ENCODE peak calls at places on chromosomes 11 and 22, in nine cellular contexts. I, X, U, T, Z, P, R, C and Y are unnamed samples.

GRCh38 chr11:48001438-48002021 is 21.2 kb downstream of the PTPRJ start:
- DNase-seq in R (no peak), T (peak), P (no peak), C (no peak), Z (no peak), X (no peak), U (peak), I (no peak), Y (peak)

GRCh38 chr11:121801796-121802195 is 314.2 kb downstream of the BLID start:
- DNase-seq in I (no peak), P (no peak), Z (no peak), C (no peak), R (no peak), T (no peak), X (no peak), U (no peak), Y (no peak)

GRCh38 chr22:43147821-43148220 is 3.5 kb upstream of the TSPO start:
- DNase-seq in Z (no peak), R (no peak), X (peak), C (no peak), U (no peak), T (no peak), I (no peak), P (no peak), Y (peak)

GRCh38 chr11:69641681-69642548 is 959 bp downstream of the CCND1 start:
- DNase-seq in R (no peak), U (peak), T (peak), P (no peak), Z (no peak), I (no peak), X (no peak), C (no peak), Y (no peak)

GRCh38 chr11:65386307-65387081 is at the start of gene FRMD8:
- DNase-seq in X (peak), Z (peak), U (peak), C (peak), P (peak), I (peak), R (peak), T (peak), Y (peak)

GRCh38 chr22:21587803-21588611 is 20.5 kb downstream of the UBE2L3 start:
- DNase-seq in I (no peak), U (peak), C (peak), X (no peak), R (no peak), Z (no peak), P (peak), T (peak), Y (peak)

GRCh38 chr11:70501026-70501901 is 102.9 kb downstream of the CTTN start:
- DNase-seq in R (no peak), T (peak), U (no peak), X (peak), C (no peak), P (no peak), I (no peak), Z (no peak), Y (no peak)

GRCh38 chr11:86486261-86487030 is 111.8 kb downstream of the CCDC81 start:
- DNase-seq in P (no peak), R (peak), I (no peak), T (no peak), Z (no peak), X (no peak), U (no peak), C (no peak), Y (no peak)

GRCh38 chr11:84103096-84103495 is 816.9 kb upstream of the CCDC90B start:
- DNase-seq in I (no peak), U (no peak), P (no peak), T (no peak), X (no peak), Z (no peak), R (no peak), C (no peak), Y (no peak)

GRCh38 chr11:75204685-75205667 is 35.6 kb upstream of the TPBGL start:
- DNase-seq in P (peak), X (peak), C (peak), U (peak), T (peak), Z (peak), I (peak), R (peak), Y (peak)

GRCh38 chr11:37502202-37502601 is 904.2 kb upstream of the RAG2 start:
- DNase-seq in C (no peak), U (peak), T (peak), I (no peak), X (no peak), R (no peak), Z (no peak), P (no peak), Y (no peak)

GRCh38 chr22:38180841-38181452 is 683 bp downstream of the PLA2G6 start:
- DNase-seq in I (peak), P (no peak), Z (no peak), R (peak), C (peak), T (no peak), U (no peak), X (peak), Y (peak)

GRCh38 chr11:36240746-36241295 is 48.4 kb downstream of the COMMD9 start:
- DNase-seq in T (no peak), P (no peak), I (no peak), R (no peak), C (no peak), U (no peak), X (no peak), Z (no peak), Y (no peak)

GRCh38 chr11:17256512-17256911 is 20.0 kb upstream of the NUCB2 start:
- DNase-seq in T (peak), Z (no peak), I (no peak), R (no peak), P (no peak), U (peak), X (no peak), C (no peak), Y (no peak)

GRCh38 chr11:36265793-36266628 is 23.2 kb downstream of the COMMD9 start:
- DNase-seq in C (peak), Z (no peak), U (peak), I (no peak), X (peak), P (peak), R (no peak), T (peak), Y (peak)

GRCh38 chr11:64796047-64796756 is 6.8 kb downstream of the MAP4K2 start:
- DNase-seq in I (no peak), Z (no peak), C (no peak), X (peak), R (no peak), U (no peak), T (no peak), P (no peak), Y (no peak)

GRCh38 chr22:20630873-20631617 is 123.6 kb downstream of the MED15 start:
- DNase-seq in X (no peak), T (no peak), Z (no peak), I (no peak), U (no peak), P (no peak), C (no peak), R (no peak), Y (no peak)

GRCh38 chr22:20464096-20464614 is 26.5 kb upstream of the SCARF2 start:
- DNase-seq in T (no peak), C (no peak), Z (no peak), P (peak), U (no peak), I (no peak), R (no peak), X (no peak), Y (peak)

GRCh38 chr22:16804882-16805281 is 20.3 kb downstream of the XKR3 start:
- DNase-seq in C (no peak), R (no peak), U (no peak), T (no peak), Z (no peak), P (no peak), I (no peak), X (no peak), Y (peak)

GRCh38 chr11:4064278-4064955 is 30.2 kb upstream of the RRM1 start:
- DNase-seq in T (no peak), X (no peak), U (no peak), Z (no peak), C (no peak), R (no peak), I (no peak), P (no peak), Y (no peak)
- TF ChIP-seq CTCF in T (no peak), X (no peak), U (no peak), Z (no peak), C (no peak), R (no peak), I (no peak), P (no peak), Y (no peak)

DNA sequence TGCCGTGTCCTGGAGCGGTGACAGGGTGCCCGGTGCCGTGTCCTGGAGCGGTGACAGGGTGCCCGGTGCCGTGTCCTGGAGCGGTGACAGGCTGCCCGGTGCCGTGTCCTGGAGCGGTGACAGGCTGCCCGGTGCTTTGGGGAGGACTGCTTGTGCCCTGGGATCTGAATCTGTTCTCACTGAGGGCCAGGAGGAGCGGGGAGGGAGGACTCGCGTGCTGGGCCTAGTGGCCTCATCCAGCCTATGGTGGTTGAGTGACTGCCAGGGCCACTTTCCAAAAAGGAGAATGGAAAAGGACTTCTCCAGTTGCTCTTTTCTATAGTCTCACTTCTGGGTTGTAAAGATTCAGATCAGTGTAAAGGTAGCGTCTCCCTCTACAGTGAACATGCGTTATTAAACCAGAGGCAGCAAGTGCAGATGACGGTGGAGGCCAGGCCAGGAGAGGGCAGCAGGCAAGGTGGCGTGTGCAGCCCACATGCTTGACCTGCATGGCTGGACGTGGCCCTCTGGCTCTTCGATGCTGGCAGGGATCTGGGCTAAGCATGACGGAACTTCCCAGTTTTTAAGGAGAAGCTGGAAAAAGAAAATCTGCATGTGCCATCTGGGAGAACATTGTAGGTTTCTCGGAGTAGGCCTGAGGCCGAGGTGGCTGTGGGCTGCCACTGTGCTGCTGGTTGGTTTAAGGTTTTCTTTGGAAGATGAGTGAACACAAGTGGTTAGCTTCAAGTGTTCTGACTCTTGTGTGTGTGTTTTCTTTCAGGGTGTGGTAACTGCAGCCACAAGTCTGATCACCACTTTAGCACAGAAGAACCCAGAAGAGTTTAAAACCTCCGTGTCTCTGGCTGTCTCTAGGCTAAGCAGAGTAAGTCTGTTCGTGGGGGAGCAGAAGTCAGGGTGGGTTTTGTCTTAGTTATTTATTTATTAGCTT is 55.0 kb downstream of the AP2A2 start:
- DNase-seq in C (peak), Z (no peak), T (peak), X (no peak), I (no peak), P (no peak), U (peak), R (no peak), Y (no peak)
- TF ChIP-seq CTCF in C (no peak), Z (no peak), T (peak), X (peak), I (peak), P (no peak), U (peak), R (no peak), Y (no peak)

GRCh38 chr11:66638177-66639065 is at the start of gene RBM4:
- DNase-seq in U (peak), P (peak), I (peak), T (peak), Z (peak), C (peak), R (peak), X (peak), Y (peak)
- TF ChIP-seq CTCF in U (peak), P (no peak), I (no peak), T (peak), Z (no peak), C (no peak), R (no peak), X (no peak), Y (peak)

GRCh38 chr11:130037881-130038601 is 31.7 kb upstream of the APLP2 start:
- DNase-seq in T (no peak), R (no peak), X (no peak), Z (no peak), U (peak), I (no peak), P (no peak), C (no peak), Y (peak)
- TF ChIP-seq CTCF in T (no peak), R (no peak), X (no peak), Z (no peak), U (no peak), I (no peak), P (no peak), C (no peak), Y (peak)

GRCh38 chr11:108664241-108664640 is 628 bp upstream of the DDX10 start:
- DNase-seq in C (no peak), I (no peak), P (no peak), R (no peak), X (no peak), U (no peak), Z (no peak), T (no peak), Y (no peak)

GRCh38 chr11:108663154-108663877 is 1.6 kb upstream of the DDX10 start:
- DNase-seq in C (no peak), T (no peak), R (no peak), I (no peak), U (no peak), Z (no peak), P (no peak), X (no peak), Y (peak)

GRCh38 chr11:108666373-108666772 is 1.5 kb downstream of the DDX10 start:
- DNase-seq in Z (no peak), R (no peak), I (no peak), P (no peak), C (no peak), X (no peak), U (no peak), T (no peak), Y (no peak)

GRCh38 chr11:108662700-108663099 is 2.2 kb upstream of the DDX10 start:
- DNase-seq in T (no peak), Z (no peak), I (no peak), C (no peak), U (no peak), X (no peak), R (no peak), P (no peak), Y (peak)

GRCh38 chr11:108664730-108665525 is at the start of gene DDX10:
- DNase-seq in I (peak), T (peak), P (peak), Z (peak), X (peak), C (peak), R (peak), U (peak), Y (peak)
- TF ChIP-seq CTCF in I (no peak), T (peak), P (no peak), Z (no peak), X (peak), C (peak), R (no peak), U (peak), Y (peak)